ENCODE peak calls at places on chromosomes 16 and 17, in nine cellular contexts. K is gastrocnemius medialis, O is transverse colon, C is tibial nerve, N is body of pancreas, B is Peyer's patch, E is endothelial cell of umbilical vein, L is heart left ventricle, D is breast epithelium. P is an unnamed sample.
A peak's percentile ranks its signal among the peaks of the same experiment; 100 is the strongest.

GRCh38 chr16:85391769-85392583 is 221.1 kb upstream of the GSE1 start:
- DNase-seq in N (no peak), E (no peak), O (no peak), L (no peak), K (no peak), C (peak; percentile 12), D (no peak), B (no peak), P (peak; percentile 39)

GRCh38 chr16:88716201-88716600 is 9.9 kb downstream of the CTU2 start:
- DNase-seq in B (no peak), K (no peak), C (no peak), N (no peak), L (no peak), O (no peak), E (no peak), D (no peak), P (no peak)

GRCh38 chr16:546909-547770 is 13.1 kb upstream of the PRR35 start:
- DNase-seq in E (peak; percentile 21), D (peak; percentile 75), C (peak; percentile 54), O (peak; percentile 86), N (peak; percentile 71), B (peak; percentile 49), L (peak; percentile 64), K (peak; percentile 59), P (peak; percentile 88)

GRCh38 chr16:49608801-49609200 is 235.2 kb downstream of the C16orf78 start:
- DNase-seq in O (no peak), N (no peak), D (no peak), B (no peak), E (peak; percentile 38), C (no peak), K (peak; percentile 45), L (no peak), P (peak; percentile 30)

GRCh38 chr16:81612351-81613170 is 166.5 kb upstream of the PLCG2 start:
- DNase-seq in B (no peak), L (peak; percentile 61), E (peak; percentile 96), K (no peak), N (no peak), C (no peak), O (no peak), D (no peak), P (peak; percentile 80)

GRCh38 chr16:82184213-82184612 is 14.2 kb upstream of the MPHOSPH6 start:
- DNase-seq in B (no peak), N (no peak), L (no peak), K (no peak), E (no peak), D (no peak), C (no peak), O (no peak), P (no peak)

GRCh38 chr17:31674305-31674704 is 184.7 kb downstream of the COPRS start:
- DNase-seq in C (no peak), O (no peak), N (no peak), B (no peak), K (no peak), D (no peak), E (no peak), L (no peak), P (no peak)

GRCh38 chr17:74426551-74427047 is 5.3 kb upstream of the GPRC5C start:
- DNase-seq in N (no peak), E (no peak), K (no peak), L (no peak), B (no peak), D (no peak), O (no peak), C (no peak), P (no peak)

GRCh38 chr16:65185379-65185778 is 63.5 kb upstream of the CDH11 start:
- DNase-seq in B (no peak), C (no peak), D (no peak), O (no peak), L (no peak), K (no peak), N (no peak), E (no peak), P (no peak)

GRCh38 chr17:75047398-75048098 is 523 bp downstream of the KCTD2 start:
- DNase-seq in N (peak; percentile 32), L (peak; percentile 52), B (no peak), E (peak; percentile 19), C (no peak), O (peak; percentile 51), K (peak; percentile 43), D (no peak), P (peak; percentile 50)

GRCh38 chr17:56434610-56435009 is 158.9 kb upstream of the NOG start:
- DNase-seq in C (no peak), O (no peak), B (no peak), L (no peak), D (no peak), E (no peak), K (no peak), N (no peak), P (no peak)

GRCh38 chr16:29961479-29962343 is at the start of gene TMEM219:
- DNase-seq in B (peak; percentile 91), O (peak; percentile 94), N (peak; percentile 91), E (peak; percentile 92), D (peak; percentile 84), K (peak; percentile 81), L (peak; percentile 94), C (peak; percentile 71), P (peak; percentile 87)

GRCh38 chr16:12976936-12977335 is 75.5 kb downstream of the SHISA9 start:
- DNase-seq in O (no peak), K (no peak), D (no peak), E (no peak), N (no peak), C (no peak), B (no peak), L (no peak), P (no peak)

GRCh38 chr16:24540575-24541240 is 1.3 kb downstream of the RBBP6 start:
- DNase-seq in O (no peak), E (peak; percentile 46), L (no peak), B (no peak), D (no peak), C (no peak), N (peak; percentile 11), K (no peak), P (no peak)

GRCh38 chr16:60181542-60181941 is 1447.4 kb upstream of the GOT2 start:
- DNase-seq in E (peak; percentile 59), N (no peak), C (no peak), K (no peak), L (no peak), O (no peak), D (no peak), B (no peak), P (no peak)

GRCh38 chr16:60180609-60181008 is 1446.5 kb upstream of the GOT2 start:
- DNase-seq in N (no peak), B (no peak), L (no peak), C (no peak), E (no peak), O (no peak), D (no peak), K (no peak), P (no peak)
- H3K9me3 ChIP-seq in N (no peaks in the 10 kb centered on the region), B (no peaks in the 10 kb centered on the region), L (no peaks in the 10 kb centered on the region), C (no peaks in the 10 kb centered on the region), E (no peaks in the 10 kb centered on the region), O (no peaks in the 10 kb centered on the region), D (no peaks in the 10 kb centered on the region), K (no peaks in the 10 kb centered on the region), P (no peaks in the 10 kb centered on the region)

GRCh38 chr17:7838291-7839075 is 4.5 kb downstream of the KDM6B start:
- DNase-seq in D (no peak), L (peak; percentile 49), C (no peak), K (peak; percentile 64), N (peak; percentile 73), E (no peak), O (peak; percentile 53), B (peak; percentile 44), P (peak; percentile 54)
- TF ChIP-seq POLR2A in D (no peak), L (no peak), C (no peak), K (no peak), N (no peak), E (no peak), O (no peak), B (no peak), P (no peak)

GRCh38 chr17:26792486-26792885 is 501.4 kb upstream of the WSB1 start:
- DNase-seq in O (no peak), E (peak; percentile 94), D (no peak), K (no peak), C (no peak), L (no peak), B (no peak), N (no peak), P (no peak)
- H3K9me3 ChIP-seq in O (peaks cover 10% of the 10 kb centered on the region), E (peaks cover 10% of the 10 kb centered on the region), D (peaks cover 97% of the 10 kb centered on the region), K (no peaks in the 10 kb centered on the region), C (peaks cover 97% of the 10 kb centered on the region), L (peaks cover 15% of the 10 kb centered on the region), B (peaks cover 59% of the 10 kb centered on the region), N (no peaks in the 10 kb centered on the region), P (peaks cover 34% of the 10 kb centered on the region)

DNA sequence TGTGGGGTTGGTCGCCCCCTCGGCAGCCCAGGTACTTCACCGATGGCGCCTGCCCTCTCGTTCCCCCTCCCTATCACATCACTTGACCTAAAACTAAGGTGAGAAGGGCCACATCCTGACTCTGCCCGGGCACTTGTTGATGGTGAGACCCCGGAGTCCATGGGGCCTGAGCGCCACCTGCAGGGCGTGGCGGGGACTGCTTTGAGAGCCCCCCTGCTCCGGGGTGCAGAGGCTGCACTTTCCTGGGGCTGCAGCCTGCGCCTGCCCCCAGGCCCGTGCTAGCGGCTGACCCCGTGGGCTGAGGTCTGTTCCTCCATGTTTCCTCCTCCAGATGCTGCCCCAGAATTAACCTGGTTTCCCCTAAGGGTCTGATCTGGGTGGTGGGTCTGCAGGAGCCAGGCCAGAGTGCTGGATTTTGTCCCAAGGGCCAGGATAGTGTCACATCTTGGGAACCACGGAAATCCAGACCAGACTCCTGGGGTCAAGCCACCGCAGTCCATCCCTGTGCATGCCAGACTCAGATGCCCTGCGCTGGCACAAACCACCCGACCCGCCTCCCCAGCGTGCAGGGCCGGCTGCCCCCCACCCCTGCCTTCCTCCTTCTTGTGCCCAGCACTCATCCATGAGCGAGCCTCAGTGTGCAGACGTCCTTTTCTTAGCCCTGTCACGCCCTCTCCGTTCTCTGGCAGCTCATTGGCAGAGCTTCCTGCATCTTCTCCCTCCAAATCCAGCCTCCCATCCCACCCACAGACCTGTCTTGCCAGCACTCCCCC is 2.7 kb downstream of the NDUFAF8 start:
- DNase-seq in K (peak; percentile 52), O (peak; percentile 51), L (no peak), C (no peak), B (peak; percentile 67), E (peak; percentile 49), D (no peak), N (peak; percentile 51), P (peak; percentile 45)
- TF ChIP-seq POLR2A in K (no peak), O (no peak), L (no peak), C (no peak), B (no peak), E (no peak), D (no peak), N (no peak), P (no peak)

GRCh38 chr16:35733971-35734702 is 2274.7 kb downstream of the TP53TG3F start:
- DNase-seq in N (no peak), B (no peak), O (no peak), E (no peak), D (no peak), L (no peak), K (no peak), C (no peak), P (no peak)
- H3K9me3 ChIP-seq in N (no peaks in the 10 kb centered on the region), B (peaks cover 6% of the 10 kb centered on the region), O (peaks cover 9% of the 10 kb centered on the region), E (no peaks in the 10 kb centered on the region), D (peaks cover 28% of the 10 kb centered on the region), L (no peaks in the 10 kb centered on the region), K (no peaks in the 10 kb centered on the region), C (peaks cover 71% of the 10 kb centered on the region), P (no peaks in the 10 kb centered on the region)